ENCODE peak calls at places on chromosomes 2 and 18, in five cellular contexts. Y is fibroblast of pulmonary artery, I is left ventricle myocardium inferior, L is GM12865, K is heart right ventricle. S is an unnamed sample.
A peak's percentile ranks its signal among the peaks of the same experiment; 100 is the strongest.

GRCh38 chr2:5690718-5691658 is 1.2 kb upstream of the SOX11 start:
- DNase-seq in Y (no peak), I (no peak), L (no peak), K (no peak), S (no peak)

GRCh38 chr2:229080172-229080571 is 190.9 kb downstream of the PID1 start:
- DNase-seq in Y (no peak), I (no peak), L (no peak), K (no peak), S (no peak)

GRCh38 chr2:240217431-240218301 is 77.2 kb upstream of the OTOS start:
- DNase-seq in Y (no peak), I (no peak), L (no peak), K (no peak), S (no peak)

GRCh38 chr2:110929528-110929927 is 191.2 kb upstream of the BCL2L11 start:
- DNase-seq in Y (no peak), I (no peak), L (no peak), K (no peak), S (no peak)

GRCh38 chr18:75500510-75500909 is 73.0 kb upstream of the SMIM21 start:
- DNase-seq in Y (no peak), I (no peak), L (no peak), K (no peak), S (no peak)

GRCh38 chr18:28808373-28808772 is 631.4 kb upstream of the CDH2 start:
- DNase-seq in Y (no peak), I (no peak), L (no peak), K (no peak), S (no peak)

GRCh38 chr18:8889479-8889878 is 184.1 kb downstream of the MTCL1 start:
- DNase-seq in Y (peak; percentile 21), I (no peak), L (no peak), K (no peak), S (peak; percentile 30)

GRCh38 chr18:67705748-67706147 is 189.2 kb upstream of the DSEL start:
- DNase-seq in Y (peak; percentile 13), I (no peak), L (no peak), K (no peak), S (no peak)

GRCh38 chr2:70088508-70089219 is 1.4 kb downstream of the PCBP1 start:
- DNase-seq in Y (no peak), I (no peak), L (no peak), K (no peak), S (no peak)

GRCh38 chr2:17317439-17317976 is 200.7 kb downstream of the RAD51AP2 start:
- DNase-seq in Y (no peak), I (no peak), L (no peak), K (no peak), S (peak; percentile 7)

GRCh38 chr2:168215813-168216212 is 31.6 kb downstream of the STK39 start:
- DNase-seq in Y (peak; percentile 36), I (no peak), L (no peak), K (no peak), S (no peak)

GRCh38 chr2:29589440-29590103 is 331.8 kb downstream of the ALK start:
- DNase-seq in Y (no peak), I (no peak), L (no peak), K (no peak), S (no peak)

GRCh38 chr2:234242446-234242810 is 191.9 kb downstream of the SPP2 start:
- DNase-seq in Y (no peak), I (no peak), L (no peak), K (no peak), S (no peak)

GRCh38 chr2:115691409-115691808 is 1249.0 kb downstream of the DPP10 start:
- DNase-seq in Y (no peak), I (no peak), L (no peak), K (no peak), S (no peak)

GRCh38 chr2:85430780-85431601 is 12.5 kb downstream of the SH2D6 start:
- DNase-seq in Y (no peak), I (no peak), L (no peak), K (no peak), S (peak; percentile 42)

GRCh38 chr2:19944205-19944845 is 42.5 kb upstream of the TTC32 start:
- DNase-seq in Y (no peak), I (no peak), L (no peak), K (no peak), S (no peak)

GRCh38 chr2:19936979-19937378 is 35.2 kb upstream of the TTC32 start:
- DNase-seq in Y (no peak), I (no peak), L (no peak), K (no peak), S (no peak)

GRCh38 chr2:19936203-19936602 is 34.4 kb upstream of the TTC32 start:
- DNase-seq in Y (no peak), I (no peak), L (no peak), K (no peak), S (no peak)

GRCh38 chr2:19947184-19947940 is 42.5 kb downstream of the WDR35 start:
- DNase-seq in Y (no peak), I (no peak), L (no peak), K (no peak), S (no peak)

GRCh38 chr2:19942199-19942598 is 40.4 kb upstream of the TTC32 start:
- DNase-seq in Y (peak; percentile 8), I (no peak), L (no peak), K (no peak), S (no peak)
- H3K4me3 ChIP-seq in Y (no peak overlapping the region), I (no peak overlapping the region), L (no peak overlapping the region), K (no peak overlapping the region), S (no peak overlapping the region)

GRCh38 chr2:36287363-36288275 is 68.0 kb upstream of the CRIM1 start:
- DNase-seq in Y (peak; percentile 83), I (no peak), L (no peak), K (no peak), S (peak; percentile 4)
- TF ChIP-seq CTCF in Y (no peak), I (no peak), L (no peak), K (no peak), S (no peak)

GRCh38 chr2:567496-567864 is 109.7 kb downstream of the TMEM18 start:
- DNase-seq in Y (no peak), I (no peak), L (no peak), K (no peak), S (no peak)
- H3K4me3 ChIP-seq in Y (no peak overlapping the region), I (no peak overlapping the region), L (no peak overlapping the region), K (no peak overlapping the region), S (no peak overlapping the region)

DNA sequence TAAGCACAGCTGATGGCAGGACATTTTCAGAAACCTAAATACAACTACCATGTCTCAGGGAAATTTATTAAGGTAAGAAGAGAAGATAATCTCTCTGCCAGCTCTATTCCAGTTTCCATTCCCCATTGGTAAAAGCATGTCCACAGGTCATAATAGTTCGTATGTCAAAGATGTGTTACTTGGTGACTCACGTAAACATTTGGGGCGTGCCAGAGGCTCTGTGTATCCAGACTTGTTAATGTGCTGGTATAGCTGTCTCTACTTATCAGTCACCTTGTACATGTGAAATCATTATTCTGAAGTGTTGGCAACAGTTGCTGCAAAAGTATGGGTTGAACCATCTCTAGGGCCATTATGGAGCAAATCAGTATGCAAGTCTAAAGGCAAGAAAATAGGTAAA is 1345.1 kb downstream of the SUCLG1 start:
- DNase-seq in Y (no peak), I (no peak), L (no peak), K (no peak), S (no peak)
- TF ChIP-seq CTCF in Y (no peak), I (no peak), L (no peak), K (no peak), S (no peak)

DNA sequence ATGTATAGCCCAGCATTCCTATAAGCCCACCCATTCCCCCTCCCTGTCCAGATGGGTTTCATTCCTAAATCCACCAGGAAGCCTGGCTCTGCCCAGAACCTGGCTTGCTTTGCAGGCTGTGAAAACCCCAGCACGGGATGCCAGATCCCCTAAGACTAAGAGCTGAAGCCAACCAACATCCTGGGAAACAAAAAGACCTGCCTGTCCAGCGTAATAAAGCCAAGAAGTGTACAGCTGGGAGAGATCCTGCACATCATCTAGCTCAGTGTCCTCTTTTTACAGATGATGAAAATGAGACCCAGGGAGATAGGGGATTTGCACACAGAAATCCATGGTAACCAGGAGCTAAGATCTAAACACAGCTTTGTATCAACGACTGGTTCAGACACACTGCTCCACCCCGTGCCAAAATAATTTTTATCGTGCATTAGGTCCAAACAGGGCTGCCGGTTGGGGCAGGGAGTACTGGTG is 3.0 kb downstream of the RND3 start:
- DNase-seq in Y (no peak), I (no peak), L (no peak), K (no peak), S (peak; percentile 39)
- H3K4me3 ChIP-seq in Y (peak overlapping the region; percentile 86), I (peak overlapping the region; percentile 84), L (no peak overlapping the region), K (peak overlapping the region; percentile 61), S (peak overlapping the region; percentile 98)

DNA sequence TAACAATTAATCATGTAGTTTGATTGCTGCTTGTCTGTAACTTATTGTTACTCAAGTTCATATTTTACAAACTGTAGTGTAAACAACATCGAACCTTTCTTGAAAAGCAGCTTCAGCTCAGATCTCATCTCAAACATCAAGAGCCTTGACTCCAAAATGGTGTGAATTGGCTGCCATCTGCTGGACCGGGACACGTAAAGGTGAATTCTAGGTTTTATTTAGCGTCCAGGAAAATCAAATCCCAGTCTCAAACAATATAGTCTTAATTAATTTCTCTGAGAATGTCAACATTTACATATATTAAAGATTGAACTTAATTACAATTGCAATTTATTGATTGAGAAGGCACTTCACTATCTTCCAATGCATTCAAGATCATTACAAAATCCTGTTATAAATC is 453.0 kb downstream of the GALR1 start:
- DNase-seq in Y (peak; percentile 10), I (no peak), L (peak; percentile 18), K (peak; percentile 10), S (peak; percentile 3)
- TF ChIP-seq CTCF in Y (no peak), I (no peak), L (peak; percentile 2), K (no peak), S (no peak)

DNA sequence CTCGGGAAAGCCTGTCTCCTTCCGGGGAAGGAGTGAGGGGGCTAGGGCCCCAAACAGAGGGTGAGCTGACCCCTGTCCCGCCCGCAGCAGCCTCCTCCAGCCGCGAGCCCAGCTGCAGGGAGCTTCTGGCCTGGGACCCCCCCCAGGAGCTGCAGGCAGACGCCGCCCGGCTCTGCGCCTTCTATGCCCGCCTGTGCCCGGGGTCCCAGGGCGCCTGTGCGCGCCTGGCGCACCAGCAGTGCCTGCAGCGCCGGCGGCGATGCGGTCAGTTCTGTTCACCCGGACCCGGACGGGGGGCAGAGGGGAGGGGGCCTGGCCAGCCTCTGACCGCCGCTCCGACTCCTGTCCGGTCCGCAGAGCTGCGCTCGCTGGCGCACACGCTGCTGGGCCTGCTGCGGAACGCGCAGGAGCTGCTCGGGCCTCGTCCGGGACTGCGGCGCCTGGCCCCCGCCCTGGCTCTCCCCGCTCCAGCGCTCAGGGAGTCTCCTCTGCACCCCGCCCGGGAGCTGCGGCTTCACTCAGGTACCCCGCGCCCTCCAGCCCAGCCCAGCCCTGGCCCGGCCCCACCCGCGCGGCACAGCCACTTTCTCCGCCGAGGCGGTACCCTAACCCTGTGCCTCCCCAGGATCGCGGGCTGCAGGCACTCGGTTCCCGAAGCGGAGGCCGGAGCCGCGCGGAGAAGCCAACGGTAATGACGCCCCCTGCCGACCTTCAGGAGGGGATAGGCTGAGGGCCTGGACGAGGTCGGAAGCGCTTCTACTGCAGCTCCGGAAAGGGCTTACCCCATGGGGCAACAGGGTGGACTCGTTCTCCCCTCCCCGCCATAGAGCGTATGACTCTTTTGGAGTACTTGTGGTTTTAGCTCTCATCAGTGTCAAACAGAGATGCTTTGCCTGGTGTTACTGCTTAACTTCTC is 2.0 kb upstream of the CHRND start:
- DNase-seq in Y (peak; percentile 24), I (no peak), L (peak; percentile 47), K (no peak), S (peak; percentile 42)
- H3K4me3 ChIP-seq in Y (no peak overlapping the region), I (peak overlapping the region; percentile 64), L (no peak overlapping the region), K (peak overlapping the region; percentile 25), S (no peak overlapping the region)

S was measured in foreskin fibroblast.